ENCODE peak calls at places on chromosomes 5 and 9, in seven cellular contexts. One of them, this sample, is unnamed.

GRCh38 chr9:113349434-113350337 is at the start of gene BSPRY:
- DNase-seq in cardiac muscle cell: peak
- DNase-seq in left ventricle myocardium inferior: no peak
- DNase-seq in spleen: peak
- DNase-seq in dorsolateral prefrontal cortex: no peak
- DNase-seq in A549: no peak
- DNase-seq in neural progenitor cell: peak
- DNase-seq in this sample: peak

GRCh38 chr5:151264113-151264512 is 11.1 kb downstream of the GM2A start:
- DNase-seq in cardiac muscle cell: no peak
- DNase-seq in left ventricle myocardium inferior: no peak
- DNase-seq in spleen: no peak
- DNase-seq in dorsolateral prefrontal cortex: no peak
- DNase-seq in A549: no peak
- DNase-seq in neural progenitor cell: no peak
- DNase-seq in this sample: peak

GRCh38 chr5:175853573-175854230 is 17.7 kb upstream of the CPLX2 start:
- DNase-seq in cardiac muscle cell: no peak
- DNase-seq in left ventricle myocardium inferior: peak
- DNase-seq in spleen: peak
- DNase-seq in dorsolateral prefrontal cortex: no peak
- DNase-seq in A549: peak
- DNase-seq in neural progenitor cell: no peak
- DNase-seq in this sample: no peak

GRCh38 chr5:149421834-149422233 is 42.7 kb upstream of the IL17B start:
- DNase-seq in cardiac muscle cell: no peak
- DNase-seq in left ventricle myocardium inferior: no peak
- DNase-seq in spleen: no peak
- DNase-seq in dorsolateral prefrontal cortex: no peak
- DNase-seq in A549: no peak
- DNase-seq in neural progenitor cell: no peak
- DNase-seq in this sample: no peak

GRCh38 chr5:33317271-33317670 is 123.5 kb upstream of the TARS1 start:
- DNase-seq in cardiac muscle cell: no peak
- DNase-seq in left ventricle myocardium inferior: no peak
- DNase-seq in spleen: no peak
- DNase-seq in dorsolateral prefrontal cortex: no peak
- DNase-seq in A549: no peak
- DNase-seq in neural progenitor cell: no peak
- DNase-seq in this sample: no peak

GRCh38 chr5:137096149-137097103 is 402.7 kb downstream of the SPOCK1 start:
- DNase-seq in cardiac muscle cell: no peak
- DNase-seq in left ventricle myocardium inferior: no peak
- DNase-seq in spleen: no peak
- DNase-seq in dorsolateral prefrontal cortex: no peak
- DNase-seq in A549: no peak
- DNase-seq in neural progenitor cell: no peak
- DNase-seq in this sample: peak

GRCh38 chr5:111083323-111083722 is 8.8 kb upstream of the WDR36 start:
- DNase-seq in cardiac muscle cell: no peak
- DNase-seq in left ventricle myocardium inferior: no peak
- DNase-seq in spleen: no peak
- DNase-seq in dorsolateral prefrontal cortex: no peak
- DNase-seq in A549: no peak
- DNase-seq in neural progenitor cell: no peak
- DNase-seq in this sample: no peak

GRCh38 chr5:135457424-135458071 is 5.4 kb upstream of the TIFAB start:
- DNase-seq in cardiac muscle cell: peak
- DNase-seq in left ventricle myocardium inferior: peak
- DNase-seq in spleen: peak
- DNase-seq in dorsolateral prefrontal cortex: no peak
- DNase-seq in A549: peak
- DNase-seq in neural progenitor cell: peak
- DNase-seq in this sample: peak

GRCh38 chr5:16712178-16712577 is 95.4 kb upstream of the RETREG1 start:
- DNase-seq in cardiac muscle cell: no peak
- DNase-seq in left ventricle myocardium inferior: no peak
- DNase-seq in spleen: no peak
- DNase-seq in dorsolateral prefrontal cortex: no peak
- DNase-seq in A549: no peak
- DNase-seq in neural progenitor cell: peak
- DNase-seq in this sample: no peak

GRCh38 chr9:113844466-113844865 is 31.6 kb upstream of the ZNF618 start:
- DNase-seq in cardiac muscle cell: no peak
- DNase-seq in left ventricle myocardium inferior: no peak
- DNase-seq in spleen: no peak
- DNase-seq in dorsolateral prefrontal cortex: no peak
- DNase-seq in A549: no peak
- DNase-seq in neural progenitor cell: no peak
- DNase-seq in this sample: no peak

GRCh38 chr9:79962836-79963235 is 391.1 kb downstream of the TLE4 start:
- DNase-seq in cardiac muscle cell: no peak
- DNase-seq in left ventricle myocardium inferior: no peak
- DNase-seq in spleen: no peak
- DNase-seq in dorsolateral prefrontal cortex: no peak
- DNase-seq in A549: no peak
- DNase-seq in neural progenitor cell: peak
- DNase-seq in this sample: no peak

DNA sequence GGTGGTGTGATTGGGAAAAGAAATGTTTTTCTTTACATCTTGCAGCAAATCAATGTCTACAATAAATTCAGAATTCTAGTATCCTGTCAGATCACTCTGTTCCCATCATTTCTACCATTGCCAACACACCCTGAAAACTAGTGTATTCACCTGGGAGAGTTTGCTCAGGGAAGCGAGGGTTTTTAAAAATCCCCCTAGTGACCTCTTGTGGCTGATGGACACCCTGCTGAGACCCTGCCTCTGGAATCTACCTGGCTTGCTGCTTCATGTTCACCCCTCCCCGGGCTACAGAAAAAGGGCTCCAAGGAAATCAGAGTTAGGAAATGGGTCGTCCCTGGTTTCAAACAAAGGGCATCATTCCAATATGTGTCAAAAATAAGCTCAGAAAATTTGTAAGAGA is 21.4 kb upstream of the ALDOB start:
- DNase-seq in cardiac muscle cell: peak
- DNase-seq in left ventricle myocardium inferior: no peak
- DNase-seq in spleen: no peak
- DNase-seq in dorsolateral prefrontal cortex: no peak
- DNase-seq in A549: no peak
- DNase-seq in neural progenitor cell: peak
- DNase-seq in this sample: no peak
- TF ChIP-seq CTCF in cardiac muscle cell: no peak
- TF ChIP-seq CTCF in left ventricle myocardium inferior: peak
- TF ChIP-seq CTCF in spleen: no peak
- TF ChIP-seq CTCF in dorsolateral prefrontal cortex: no peak
- TF ChIP-seq CTCF in A549: no peak
- TF ChIP-seq CTCF in neural progenitor cell: no peak
- TF ChIP-seq CTCF in this sample: no peak

DNA sequence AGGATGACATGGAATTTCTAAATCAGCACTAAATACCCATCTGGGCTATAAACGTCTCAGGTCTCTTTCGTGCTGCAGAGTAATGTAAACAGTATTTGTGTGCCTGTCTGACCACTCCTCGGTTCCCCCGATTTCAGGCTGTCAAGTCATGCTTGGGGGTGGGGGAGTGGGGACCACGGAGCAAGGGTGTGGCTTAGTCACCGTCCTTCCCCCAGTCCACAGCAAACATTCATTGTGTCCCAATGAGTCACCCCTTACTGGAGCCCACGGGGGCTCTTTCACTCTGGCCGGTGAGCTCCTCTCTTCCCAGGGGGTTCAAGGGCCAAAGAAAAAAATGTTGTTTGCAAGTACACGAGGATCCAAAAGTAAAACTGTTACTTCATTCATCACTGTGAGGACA is 72.4 kb upstream of the ICE1 start:
- DNase-seq in cardiac muscle cell: no peak
- DNase-seq in left ventricle myocardium inferior: no peak
- DNase-seq in spleen: no peak
- DNase-seq in dorsolateral prefrontal cortex: no peak
- DNase-seq in A549: peak
- DNase-seq in neural progenitor cell: no peak
- DNase-seq in this sample: no peak
- H3K27ac ChIP-seq in cardiac muscle cell: no peak
- H3K27ac ChIP-seq in left ventricle myocardium inferior: no peak
- H3K27ac ChIP-seq in spleen: no peak
- H3K27ac ChIP-seq in dorsolateral prefrontal cortex: no peak
- H3K27ac ChIP-seq in A549: peak
- H3K27ac ChIP-seq in neural progenitor cell: no peak
- H3K27ac ChIP-seq in this sample: no peak

GRCh38 chr9:127735530-127736176 is 559 bp upstream of the TOR2A start:
- DNase-seq in cardiac muscle cell: no peak
- DNase-seq in left ventricle myocardium inferior: no peak
- DNase-seq in spleen: no peak
- DNase-seq in dorsolateral prefrontal cortex: no peak
- DNase-seq in A549: no peak
- DNase-seq in neural progenitor cell: peak
- DNase-seq in this sample: no peak

GRCh38 chr9:127732444-127732843 is 2.6 kb downstream of the TOR2A start:
- DNase-seq in cardiac muscle cell: no peak
- DNase-seq in left ventricle myocardium inferior: no peak
- DNase-seq in spleen: no peak
- DNase-seq in dorsolateral prefrontal cortex: no peak
- DNase-seq in A549: no peak
- DNase-seq in neural progenitor cell: no peak
- DNase-seq in this sample: no peak

GRCh38 chr9:127734747-127735529 is at the start of gene TOR2A:
- DNase-seq in cardiac muscle cell: peak
- DNase-seq in left ventricle myocardium inferior: peak
- DNase-seq in spleen: peak
- DNase-seq in dorsolateral prefrontal cortex: peak
- DNase-seq in A549: peak
- DNase-seq in neural progenitor cell: peak
- DNase-seq in this sample: peak

GRCh38 chr9:127733609-127734008 is 1.5 kb downstream of the TOR2A start:
- DNase-seq in cardiac muscle cell: no peak
- DNase-seq in left ventricle myocardium inferior: no peak
- DNase-seq in spleen: no peak
- DNase-seq in dorsolateral prefrontal cortex: no peak
- DNase-seq in A549: no peak
- DNase-seq in neural progenitor cell: no peak
- DNase-seq in this sample: no peak

DNA sequence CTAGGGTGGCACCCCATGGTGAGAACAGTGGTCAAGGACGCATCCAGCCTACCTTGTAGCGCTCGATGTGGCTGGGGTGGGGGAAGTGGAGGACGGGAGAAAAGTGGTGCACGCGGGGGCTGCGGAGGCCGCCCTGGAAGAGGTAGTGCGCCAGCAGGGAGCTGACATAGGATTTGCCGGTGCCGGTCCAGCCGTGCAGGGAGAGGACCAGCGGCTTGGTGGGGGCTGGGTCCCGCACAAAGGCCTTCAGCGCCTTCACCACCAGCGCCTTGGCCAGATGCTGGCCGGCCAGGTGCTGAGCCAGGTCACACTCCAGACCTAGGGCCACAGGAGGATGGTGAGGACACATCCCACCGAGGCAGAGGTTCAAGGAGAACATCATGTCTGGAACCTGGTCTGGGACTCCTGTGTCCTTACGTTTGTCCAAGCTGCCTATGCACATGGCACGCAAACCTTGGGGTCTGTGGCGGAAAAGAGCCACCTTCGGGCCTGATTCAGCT is 797 bp downstream of the TOR2A start:
- DNase-seq in cardiac muscle cell: no peak
- DNase-seq in left ventricle myocardium inferior: no peak
- DNase-seq in spleen: peak
- DNase-seq in dorsolateral prefrontal cortex: no peak
- DNase-seq in A549: no peak
- DNase-seq in neural progenitor cell: no peak
- DNase-seq in this sample: no peak
- TF ChIP-seq CTCF in cardiac muscle cell: no peak
- TF ChIP-seq CTCF in left ventricle myocardium inferior: no peak
- TF ChIP-seq CTCF in spleen: no peak
- TF ChIP-seq CTCF in dorsolateral prefrontal cortex: no peak
- TF ChIP-seq CTCF in A549: no peak
- TF ChIP-seq CTCF in neural progenitor cell: no peak
- TF ChIP-seq CTCF in this sample: peak

DNA sequence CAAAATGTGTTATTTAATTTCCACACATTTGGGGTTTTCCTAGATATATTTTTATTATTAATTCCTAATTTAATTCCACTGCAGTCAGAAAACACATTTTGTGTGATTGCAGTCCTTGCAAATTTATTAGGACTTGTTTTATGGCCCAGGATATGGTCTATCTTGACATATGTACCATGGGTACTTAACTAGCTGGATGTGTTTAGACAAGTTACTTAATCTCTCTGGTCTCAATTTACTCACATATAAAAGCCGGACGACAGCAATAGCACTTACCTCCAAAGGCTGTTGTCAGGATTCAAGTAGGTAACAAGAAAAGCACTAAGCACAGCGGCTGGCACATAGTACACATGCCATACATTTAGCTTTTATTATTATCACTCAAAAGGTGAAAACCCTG is 118.2 kb upstream of the MSX2 start:
- DNase-seq in cardiac muscle cell: no peak
- DNase-seq in left ventricle myocardium inferior: no peak
- DNase-seq in spleen: no peak
- DNase-seq in dorsolateral prefrontal cortex: no peak
- DNase-seq in A549: no peak
- DNase-seq in neural progenitor cell: no peak
- DNase-seq in this sample: no peak
- H3K27ac ChIP-seq in cardiac muscle cell: no peak
- H3K27ac ChIP-seq in left ventricle myocardium inferior: no peak
- H3K27ac ChIP-seq in spleen: no peak
- H3K27ac ChIP-seq in dorsolateral prefrontal cortex: no peak
- H3K27ac ChIP-seq in A549: peak
- H3K27ac ChIP-seq in neural progenitor cell: no peak
- H3K27ac ChIP-seq in this sample: no peak

GRCh38 chr9:124122813-124123462 is 111.4 kb downstream of the LHX2 start:
- DNase-seq in cardiac muscle cell: no peak
- DNase-seq in left ventricle myocardium inferior: no peak
- DNase-seq in spleen: no peak
- DNase-seq in dorsolateral prefrontal cortex: no peak
- DNase-seq in A549: no peak
- DNase-seq in neural progenitor cell: no peak
- DNase-seq in this sample: no peak
- TF ChIP-seq CTCF in cardiac muscle cell: peak
- TF ChIP-seq CTCF in left ventricle myocardium inferior: no peak
- TF ChIP-seq CTCF in spleen: no peak
- TF ChIP-seq CTCF in dorsolateral prefrontal cortex: no peak
- TF ChIP-seq CTCF in A549: peak
- TF ChIP-seq CTCF in neural progenitor cell: peak
- TF ChIP-seq CTCF in this sample: peak